ENCODE peak calls at places on chromosomes 4 and X, in four cellular contexts. Y is endothelial cell, G is B cell, S is pancreas. O is an unnamed sample.

GRCh38 chr4:108058685-108059440 is 69.2 kb downstream of the HADH start:
- DNase-seq in Y (no peak), S (no peak), G (no peak), O (no peak)

GRCh38 chrX:39518451-39519212 is 579.1 kb downstream of the BCOR start:
- DNase-seq in Y (no peak), S (peak), G (no peak), O (no peak)

GRCh38 chr4:40197879-40198689 is 1.3 kb downstream of the RHOH start:
- DNase-seq in S (no peak), G (peak), Y (no peak), O (no peak)

GRCh38 chr4:176769519-176769918 is 23.2 kb downstream of the VEGFC start:
- DNase-seq in S (no peak), G (no peak), Y (no peak), O (no peak)

GRCh38 chr4:189940178-189941004 is at the start of gene FRG1:
- DNase-seq in S (peak), Y (peak), G (peak), O (peak)

GRCh38 chr4:169823685-169824084 is 65.9 kb upstream of the HPF1 start:
- DNase-seq in Y (peak), S (peak), G (no peak), O (peak)

GRCh38 chr4:139607302-139608060 is 51.5 kb upstream of the SETD7 start:
- DNase-seq in G (no peak), Y (no peak), S (no peak), O (no peak)

GRCh38 chrX:150767475-150768131 is 74.4 kb downstream of the MTMR1 start:
- DNase-seq in Y (no peak), S (no peak), G (no peak), O (peak)

GRCh38 chrX:344371-344901 is 25.8 kb upstream of the GTPBP6 start:
- DNase-seq in G (no peak), S (no peak), Y (no peak), O (no peak)

GRCh38 chr4:2948895-2949781 is 14.1 kb downstream of the NOP14 start:
- DNase-seq in S (no peak), Y (peak), G (no peak), O (peak)

GRCh38 chr4:4461850-4462249 is 74.9 kb downstream of the NSG1 start:
- DNase-seq in S (no peak), Y (no peak), G (no peak), O (peak)

GRCh38 chr4:157151711-157152110 is 68.8 kb upstream of the GRIA2 start:
- DNase-seq in S (no peak), Y (no peak), G (no peak), O (no peak)

GRCh38 chrX:110437686-110438085 is 79.0 kb downstream of the RTL9 start:
- DNase-seq in G (no peak), Y (no peak), S (no peak), O (no peak)

GRCh38 chrX:103656623-103657022 is 27.8 kb downstream of the TCEAL1 start:
- DNase-seq in G (no peak), S (no peak), Y (no peak), O (no peak)

GRCh38 chr4:71210831-71211230 is 128.0 kb upstream of the SLC4A4 start:
- DNase-seq in G (no peak), S (no peak), Y (no peak), O (no peak)

GRCh38 chr4:38605794-38606586 is 58.0 kb upstream of the KLF3 start:
- DNase-seq in Y (no peak), G (no peak), S (no peak), O (no peak)

GRCh38 chrX:116272881-116273280 is 102.3 kb downstream of the AGTR2 start:
- DNase-seq in G (no peak), S (no peak), Y (no peak), O (no peak)

GRCh38 chr4:27861381-27861787 is 1000.7 kb downstream of the STIM2 start:
- DNase-seq in S (peak), G (no peak), Y (peak), O (no peak)

GRCh38 chrX:130393451-130394074 is 8.1 kb upstream of the GPR119 start:
- DNase-seq in G (no peak), S (peak), Y (peak), O (peak)

GRCh38 chr4:97990409-97990808 is 152.9 kb downstream of the STPG2 start:
- DNase-seq in Y (no peak), G (no peak), S (no peak), O (no peak)

GRCh38 chr4:104901438-104901837 is 245.2 kb upstream of the TET2 start:
- DNase-seq in G (no peak), S (no peak), Y (no peak), O (no peak)
- TF ChIP-seq CTCF in G (no peak), S (no peak), Y (no peak), O (no peak)

GRCh38 chr4:73661646-73662119 is 41.4 kb upstream of the RASSF6 start:
- DNase-seq in S (no peak), G (no peak), Y (no peak), O (no peak)
- TF ChIP-seq CTCF in S (no peak), G (no peak), Y (no peak), O (no peak)

GRCh38 chrX:65034292-65034640 is 58.0 kb upstream of the ZC4H2 start:
- DNase-seq in Y (no peak), S (no peak), G (no peak), O (no peak)

GRCh38 chrX:65034641-65035450 is 58.6 kb upstream of the ZC4H2 start:
- DNase-seq in G (peak), Y (peak), S (peak), O (peak)

DNA sequence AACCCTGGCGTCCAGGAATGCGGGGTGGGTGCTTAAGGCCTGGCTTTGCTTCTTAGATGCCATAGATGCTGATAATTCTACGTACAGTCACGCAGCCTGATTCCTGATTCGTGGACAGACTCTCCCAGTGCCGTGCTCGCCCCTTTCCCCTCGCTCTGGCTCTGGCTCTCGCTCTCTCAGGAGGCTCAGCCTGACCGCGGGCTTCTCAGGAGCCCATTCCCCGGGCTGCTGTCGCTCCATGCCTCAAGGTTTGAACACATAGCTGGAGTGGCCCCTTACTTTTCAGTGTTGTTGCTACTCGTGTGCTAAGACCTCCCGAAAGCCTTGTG is 59.2 kb upstream of the ZC4H2 start:
- DNase-seq in G (no peak), Y (peak), S (peak), O (no peak)
- TF ChIP-seq CTCF in G (no peak), Y (no peak), S (no peak), O (no peak)

DNA sequence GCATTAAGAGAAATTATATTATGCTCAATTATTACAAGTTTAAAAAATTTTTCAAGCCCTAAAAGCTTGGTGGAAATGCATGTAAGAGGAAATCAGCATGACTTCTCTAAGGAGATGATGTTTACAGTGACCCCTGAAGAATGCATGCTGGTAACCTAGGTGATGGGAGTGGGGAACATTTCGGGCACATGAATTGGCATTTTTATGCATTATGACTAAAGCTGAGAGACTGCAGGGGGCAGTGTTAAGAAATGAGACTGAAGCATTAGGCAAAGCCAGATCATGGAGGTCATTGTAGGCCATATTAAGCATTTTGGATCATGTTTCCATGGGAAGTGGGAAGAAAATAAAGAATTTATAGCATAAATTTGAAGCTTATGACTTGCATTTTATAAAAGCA is 421.3 kb downstream of the FAT4 start:
- DNase-seq in S (no peak), G (no peak), Y (peak), O (no peak)
- TF ChIP-seq CTCF in S (no peak), G (no peak), Y (no peak), O (no peak)

DNA sequence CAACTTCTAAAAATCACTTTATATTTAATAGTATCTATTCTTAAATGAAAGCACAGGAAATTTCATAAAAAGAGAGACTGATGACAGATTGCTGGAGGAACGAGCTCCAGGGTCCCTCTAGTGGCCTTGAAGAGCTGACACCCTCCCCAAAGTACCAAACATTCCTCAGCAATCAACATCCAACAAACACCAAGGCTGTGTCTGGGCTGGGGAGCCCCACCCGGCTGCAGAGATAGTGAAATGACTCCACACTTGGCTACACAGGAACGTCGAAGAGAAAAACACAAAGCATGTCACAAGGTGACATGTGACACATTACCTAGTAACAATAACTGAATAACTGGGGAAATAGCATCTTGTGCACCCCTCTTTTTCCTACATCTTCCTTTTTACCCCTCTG is 45.6 kb downstream of the SLC39A8 start:
- DNase-seq in Y (peak), G (peak), S (no peak), O (peak)
- TF ChIP-seq CTCF in Y (peak), G (peak), S (no peak), O (peak)

DNA sequence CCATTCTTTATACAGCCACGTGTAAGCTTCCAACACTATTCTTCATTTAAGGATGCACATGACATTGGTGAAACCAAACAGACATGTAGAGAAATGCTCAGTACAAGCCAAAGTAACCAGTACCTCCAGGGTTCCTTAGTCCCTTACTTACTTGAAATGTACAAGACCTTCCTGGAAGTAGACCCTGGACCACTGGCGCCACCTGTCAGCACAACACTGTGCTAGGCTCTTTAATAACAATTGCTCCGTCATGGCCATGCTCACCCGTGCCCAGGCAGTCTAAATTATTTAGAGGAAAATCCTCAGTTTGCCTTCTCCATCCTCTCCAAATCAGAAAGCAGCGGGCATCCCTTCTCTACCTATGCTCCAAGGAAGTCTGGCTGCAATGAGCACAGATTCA is 52.7 kb downstream of the ADGRA3 start:
- DNase-seq in Y (no peak), S (no peak), G (no peak), O (peak)
- TF ChIP-seq CTCF in Y (no peak), S (no peak), G (no peak), O (peak)

GRCh38 chrX:16834811-16835210 is 35.4 kb downstream of the RBBP7 start:
- DNase-seq in G (no peak), Y (no peak), S (no peak), O (no peak)

GRCh38 chrX:16839852-16840460 is 30.2 kb downstream of the RBBP7 start:
- DNase-seq in S (no peak), G (no peak), Y (no peak), O (no peak)

GRCh38 chrX:16838202-16839066 is 31.7 kb downstream of the RBBP7 start:
- DNase-seq in S (no peak), G (no peak), Y (no peak), O (no peak)

GRCh38 chrX:16839224-16839851 is 30.8 kb downstream of the RBBP7 start:
- DNase-seq in S (no peak), Y (no peak), G (no peak), O (no peak)

DNA sequence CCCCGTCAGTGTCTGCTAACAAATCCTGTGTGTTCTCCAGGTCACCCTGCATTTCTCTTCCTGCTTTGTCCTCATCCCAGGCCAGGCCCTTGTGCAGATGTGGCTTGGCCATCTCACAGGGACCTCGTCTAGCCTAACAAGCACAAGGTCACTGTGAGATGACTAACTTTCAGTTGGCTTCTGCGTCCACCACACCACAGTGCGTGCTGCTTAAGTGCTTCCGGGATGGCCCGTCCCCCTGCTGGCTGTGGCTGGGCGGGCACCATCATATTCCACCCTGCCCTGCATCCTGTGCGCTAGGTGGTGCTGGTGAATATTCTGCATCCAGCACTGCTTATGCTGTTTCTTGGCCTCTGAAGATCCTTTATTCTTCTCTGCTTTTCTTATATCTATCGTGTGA is 33.8 kb downstream of the RBBP7 start:
- DNase-seq in Y (peak), G (peak), S (peak), O (peak)
- TF ChIP-seq CTCF in Y (peak), G (peak), S (no peak), O (peak)

GRCh38 chr4:664713-665231 is 9.3 kb downstream of the ATP5ME start:
- DNase-seq in S (no peak), Y (no peak), G (no peak), O (no peak)

GRCh38 chr4:663046-663437 is 11.0 kb downstream of the ATP5ME start:
- DNase-seq in S (no peak), G (no peak), Y (no peak), O (no peak)

GRCh38 chr4:665381-665750 is 8.7 kb downstream of the ATP5ME start:
- DNase-seq in G (no peak), S (no peak), Y (no peak), O (no peak)

GRCh38 chr4:661856-662761 is 12.0 kb downstream of the ATP5ME start:
- DNase-seq in S (no peak), Y (no peak), G (no peak), O (no peak)

DNA sequence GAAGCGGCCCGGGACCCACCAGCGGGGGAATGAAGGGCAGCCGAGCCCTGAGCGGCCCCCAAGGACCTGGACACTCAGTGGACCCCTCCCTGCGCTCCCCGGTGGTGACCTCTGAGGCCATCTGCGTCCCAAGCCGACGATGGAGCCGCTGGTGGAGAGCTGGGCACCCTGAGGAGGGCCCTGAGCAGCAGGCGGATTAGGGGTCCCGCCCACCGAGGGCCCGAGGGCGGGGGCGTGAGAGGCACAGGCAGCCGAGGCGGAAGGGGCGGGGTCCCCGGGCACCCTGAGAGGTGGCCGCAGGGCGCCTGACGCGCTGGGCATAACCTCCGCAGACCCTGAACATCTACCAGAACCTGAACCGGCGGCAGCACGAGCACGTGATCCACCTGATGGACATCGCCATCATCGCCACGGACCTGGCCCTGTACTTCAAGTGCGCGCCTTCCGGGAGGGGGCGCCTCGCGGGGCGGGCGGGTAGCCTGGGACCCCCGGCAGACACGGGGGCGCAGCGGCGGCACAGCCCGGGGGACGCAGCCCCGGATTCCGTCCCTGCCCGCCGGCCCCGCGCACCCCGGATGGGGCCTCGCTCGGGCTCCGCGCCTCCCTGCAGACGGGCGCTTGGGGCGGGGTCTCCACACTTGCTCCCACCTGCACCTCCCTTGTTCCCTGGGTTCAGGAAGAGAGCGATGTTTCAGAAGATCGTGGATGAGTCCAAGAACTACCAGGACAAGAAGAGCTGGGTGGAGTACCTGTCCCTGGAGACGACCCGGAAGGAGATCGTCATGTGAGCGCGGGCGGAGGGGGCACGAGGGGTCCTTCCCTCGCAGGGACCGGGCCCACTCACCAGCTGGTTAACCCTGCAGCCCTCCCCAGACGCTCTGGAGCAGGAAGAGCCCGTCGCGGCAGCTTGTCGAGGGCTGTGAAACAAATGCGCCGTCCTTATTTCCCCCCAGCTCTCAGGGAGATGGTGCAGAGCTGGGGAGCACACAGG is 10.3 kb downstream of the ATP5ME start:
- DNase-seq in Y (peak), S (no peak), G (peak), O (peak)
- TF ChIP-seq CTCF in Y (no peak), S (no peak), G (peak), O (no peak)

GRCh38 chr4:48105230-48105629 is 28.8 kb downstream of the TXK start:
- DNase-seq in G (no peak), Y (no peak), S (no peak), O (no peak)

GRCh38 chr4:48103483-48104139 is 30.4 kb downstream of the TXK start:
- DNase-seq in Y (no peak), G (no peak), S (no peak), O (peak)

GRCh38 chr4:48100248-48100647 is 33.8 kb downstream of the TXK start:
- DNase-seq in S (no peak), Y (no peak), G (no peak), O (no peak)

DNA sequence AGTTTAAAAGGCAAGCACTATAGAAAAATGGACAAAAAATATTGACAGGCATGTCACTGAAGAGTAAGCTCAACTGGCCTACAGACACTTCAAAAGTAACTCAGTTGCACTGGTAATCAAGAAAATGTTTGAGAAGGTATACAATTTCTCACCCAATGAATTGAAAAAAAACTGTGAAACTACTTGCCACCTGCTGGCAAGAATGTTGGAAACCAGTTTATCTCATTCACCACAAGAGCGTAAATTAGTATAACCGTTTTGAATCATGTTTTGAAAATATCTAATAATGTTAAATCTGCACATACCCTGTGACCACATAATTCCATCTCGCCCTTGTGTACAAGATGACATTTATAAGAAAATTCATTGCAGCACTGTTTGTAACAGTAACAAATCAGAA is 31.7 kb downstream of the TXK start:
- DNase-seq in S (no peak), G (no peak), Y (no peak), O (no peak)
- TF ChIP-seq CTCF in S (no peak), G (no peak), Y (peak), O (no peak)

O was measured in activated CD8-positive, alpha-beta T cell treated with anti-CD3 and anti-CD28 coated beads for 36 hours.